ENCODE peak calls at places on chromosomes 11 and 22, in nine cellular contexts. X is AG10803; J is T follicular helper cell; D is GM13977; W is AG20443; E is EL; T is epithelial cell of prostate; H is CD8-positive, alpha-beta T cell; G is HEK293T. Z is an unnamed sample.

GRCh38 chr22:19853879-19854777 is 546 bp downstream of the GNB1L start:
- DNase-seq in X (no peak), J (no peak), D (peak; percentile 44), W (peak; percentile 17), E (no peak), T (no peak), H (peak; percentile 43), G (peak; percentile 14), Z (no peak)

GRCh38 chr11:116078101-116078561 is 573.9 kb upstream of the CADM1 start:
- DNase-seq in X (no peak), J (no peak), D (peak; percentile 25), W (peak; percentile 28), E (no peak), T (no peak), H (no peak), G (peak; percentile 51), Z (peak; percentile 20)

GRCh38 chr11:21625982-21626381 is 566.9 kb upstream of the ANO5 start:
- DNase-seq in X (no peak), J (no peak), D (no peak), W (no peak), E (no peak), T (no peak), H (no peak), G (no peak), Z (no peak)

GRCh38 chr11:118068206-118068944 is 8.5 kb upstream of the TMPRSS4 start:
- DNase-seq in X (no peak), J (no peak), D (no peak), W (no peak), E (no peak), T (no peak), H (no peak), G (no peak), Z (no peak)

GRCh38 chr22:40058265-40058664 is 63.5 kb downstream of the FAM83F start:
- DNase-seq in X (no peak), J (no peak), D (no peak), W (no peak), E (no peak), T (no peak), H (peak; percentile 33), G (peak; percentile 33), Z (no peak)

GRCh38 chr22:41919357-41920224 is 4.7 kb upstream of the SHISA8 start:
- DNase-seq in X (peak; percentile 42), J (no peak), D (peak; percentile 91), W (peak; percentile 81), E (peak; percentile 45), T (no peak), H (peak; percentile 54), G (no peak), Z (peak; percentile 11)

GRCh38 chr11:114026355-114026754 is 33.2 kb upstream of the ZBTB16 start:
- DNase-seq in X (no peak), J (no peak), D (no peak), W (no peak), E (no peak), T (no peak), H (peak; percentile 38), G (peak; percentile 60), Z (no peak)

GRCh38 chr11:111718436-111719325 is 47.5 kb downstream of the PPP2R1B start:
- DNase-seq in X (no peak), J (no peak), D (no peak), W (no peak), E (peak; percentile 69), T (peak; percentile 36), H (no peak), G (no peak), Z (peak; percentile 91)

GRCh38 chr11:75734491-75735180 is 17.0 kb downstream of the MOGAT2 start:
- DNase-seq in X (no peak), J (no peak), D (no peak), W (no peak), E (no peak), T (no peak), H (no peak), G (no peak), Z (no peak)

GRCh38 chr11:1228921-1229451 is 6.1 kb downstream of the MUC5B start:
- DNase-seq in X (no peak), J (no peak), D (no peak), W (no peak), E (no peak), T (no peak), H (peak; percentile 16), G (no peak), Z (no peak)

GRCh38 chr22:36332623-36333331 is 55.0 kb downstream of the MYH9 start:
- DNase-seq in X (peak; percentile 42), J (peak; percentile 60), D (peak; percentile 79), W (no peak), E (peak; percentile 86), T (peak; percentile 89), H (peak; percentile 67), G (no peak), Z (peak; percentile 83)

GRCh38 chr22:24230911-24231656 is 13.8 kb downstream of the GGT5 start:
- DNase-seq in X (no peak), J (peak; percentile 34), D (peak; percentile 80), W (no peak), E (no peak), T (no peak), H (peak; percentile 63), G (peak; percentile 75), Z (no peak)

GRCh38 chr22:23752090-23752691 is 1.3 kb upstream of the ZNF70 start:
- DNase-seq in X (no peak), J (no peak), D (peak; percentile 69), W (no peak), E (no peak), T (no peak), H (no peak), G (no peak), Z (no peak)

GRCh38 chr11:76656087-76656531 is 14.4 kb downstream of the LRRC32 start:
- DNase-seq in X (no peak), J (no peak), D (no peak), W (no peak), E (no peak), T (no peak), H (no peak), G (no peak), Z (no peak)

GRCh38 chr11:74138572-74138971 is 32.2 kb downstream of the C2CD3 start:
- DNase-seq in X (peak; percentile 96), J (no peak), D (no peak), W (peak; percentile 77), E (peak; percentile 98), T (peak; percentile 86), H (no peak), G (no peak), Z (peak; percentile 99)

GRCh38 chr11:45475135-45475534 is 189.0 kb upstream of the SYT13 start:
- DNase-seq in X (no peak), J (no peak), D (no peak), W (no peak), E (no peak), T (no peak), H (no peak), G (no peak), Z (no peak)

GRCh38 chr11:95877288-95877687 is 46.6 kb downstream of the MTMR2 start:
- DNase-seq in X (peak; percentile 99), J (no peak), D (no peak), W (peak; percentile 77), E (peak; percentile 98), T (peak; percentile 69), H (no peak), G (no peak), Z (peak; percentile 100)

GRCh38 chr22:28800308-28801041 is at the start of gene XBP1:
- DNase-seq in X (peak; percentile 94), J (peak; percentile 82), D (peak; percentile 98), W (peak; percentile 99), E (peak; percentile 94), T (peak; percentile 74), H (peak; percentile 86), G (peak; percentile 99), Z (peak; percentile 93)

GRCh38 chr11:134659882-134660281 is 247.8 kb upstream of the B3GAT1 start:
- DNase-seq in X (no peak), J (no peak), D (no peak), W (no peak), E (no peak), T (no peak), H (no peak), G (no peak), Z (no peak)

GRCh38 chr11:57205046-57205671 is 23.4 kb downstream of the LRRC55 start:
- DNase-seq in X (peak; percentile 82), J (no peak), D (no peak), W (peak; percentile 91), E (peak; percentile 78), T (no peak), H (no peak), G (no peak), Z (peak; percentile 62)

GRCh38 chr22:24145446-24146189 is 35.7 kb upstream of the SUSD2 start:
- DNase-seq in X (no peak), J (no peak), D (no peak), W (no peak), E (no peak), T (no peak), H (no peak), G (no peak), Z (no peak)

GRCh38 chr22:43094085-43094484 is 4.9 kb upstream of the TTLL1 start:
- DNase-seq in X (peak; percentile 34), J (no peak), D (no peak), W (peak; percentile 49), E (peak; percentile 53), T (peak; percentile 61), H (no peak), G (no peak), Z (peak; percentile 18)

GRCh38 chr11:44876194-44876723 is 74.4 kb downstream of the TP53I11 start:
- DNase-seq in X (no peak), J (no peak), D (no peak), W (no peak), E (no peak), T (no peak), H (no peak), G (no peak), Z (no peak)

GRCh38 chr22:24834845-24835570 is 29.0 kb downstream of the SGSM1 start:
- DNase-seq in X (no peak), J (no peak), D (no peak), W (no peak), E (peak; percentile 23), T (no peak), H (no peak), G (peak; percentile 51), Z (peak; percentile 11)

GRCh38 chr22:20175597-20175900 is 24.7 kb upstream of the CCDC188 start:
- DNase-seq in X (peak; percentile 43), J (no peak), D (no peak), W (no peak), E (peak; percentile 14), T (no peak), H (no peak), G (no peak), Z (peak; percentile 24)

GRCh38 chr11:11020747-11021149 is 162.9 kb upstream of the ZBED5 start:
- DNase-seq in X (no peak), J (no peak), D (no peak), W (no peak), E (no peak), T (no peak), H (no peak), G (no peak), Z (peak; percentile 26)

GRCh38 chr22:47292546-47293320 is 530.3 kb downstream of the TBC1D22A start:
- DNase-seq in X (no peak), J (no peak), D (no peak), W (no peak), E (no peak), T (no peak), H (no peak), G (no peak), Z (no peak)

GRCh38 chr11:128421577-128421976 is 165.8 kb downstream of the ETS1 start:
- DNase-seq in X (peak; percentile 40), J (no peak), D (no peak), W (peak; percentile 55), E (peak; percentile 73), T (no peak), H (no peak), G (no peak), Z (peak; percentile 92)

GRCh38 chr22:46737105-46737975 is 712 bp downstream of the CERK start:
- DNase-seq in X (no peak), J (peak; percentile 14), D (peak; percentile 77), W (no peak), E (peak; percentile 50), T (no peak), H (peak; percentile 62), G (peak; percentile 57), Z (peak; percentile 34)

GRCh38 chr22:27573992-27574391 is 227.6 kb downstream of the MN1 start:
- DNase-seq in X (no peak), J (no peak), D (no peak), W (no peak), E (no peak), T (no peak), H (no peak), G (no peak), Z (peak; percentile 10)

GRCh38 chr11:2910401-2910955 is 18.7 kb downstream of the PHLDA2 start:
- DNase-seq in X (no peak), J (no peak), D (peak; percentile 38), W (no peak), E (no peak), T (no peak), H (no peak), G (no peak), Z (no peak)

Z was measured in IMR-90.